ENCODE peak calls at places on chromosomes 3 and 15, in eight cellular contexts. One of them, this sample, is unnamed.
A peak's percentile ranks its signal among the peaks of the same experiment; 100 is the strongest.

GRCh38 chr3:168457973-168458539 is 362.3 kb upstream of the GOLIM4 start:
- DNase-seq in PC-3: peak; percentile 60
- DNase-seq in spleen: no peak
- DNase-seq in cardiac muscle cell: no peak
- DNase-seq in IMR-90: no peak
- DNase-seq in GM12878: no peak
- DNase-seq in vagina: no peak
- DNase-seq in heart left ventricle: no peak
- DNase-seq in this sample: no peak

GRCh38 chr3:30685267-30685667 is 78.9 kb downstream of the TGFBR2 start:
- DNase-seq in PC-3: no peak
- DNase-seq in spleen: no peak
- DNase-seq in cardiac muscle cell: peak; percentile 49
- DNase-seq in IMR-90: no peak
- DNase-seq in GM12878: no peak
- DNase-seq in vagina: no peak
- DNase-seq in heart left ventricle: no peak
- DNase-seq in this sample: no peak

GRCh38 chr3:10263549-10264363 is 15.5 kb downstream of the TATDN2 start:
- DNase-seq in PC-3: peak; percentile 56
- DNase-seq in spleen: peak; percentile 68
- DNase-seq in cardiac muscle cell: peak; percentile 62
- DNase-seq in IMR-90: peak; percentile 42
- DNase-seq in GM12878: no peak
- DNase-seq in vagina: no peak
- DNase-seq in heart left ventricle: no peak
- DNase-seq in this sample: no peak

GRCh38 chr3:69731080-69731479 is 8.2 kb upstream of the MITF start:
- DNase-seq in PC-3: no peak
- DNase-seq in spleen: no peak
- DNase-seq in cardiac muscle cell: no peak
- DNase-seq in IMR-90: no peak
- DNase-seq in GM12878: no peak
- DNase-seq in vagina: no peak
- DNase-seq in heart left ventricle: no peak
- DNase-seq in this sample: no peak

GRCh38 chr3:148600902-148601765 is 96.6 kb upstream of the AGTR1 start:
- DNase-seq in PC-3: peak; percentile 50
- DNase-seq in spleen: no peak
- DNase-seq in cardiac muscle cell: no peak
- DNase-seq in IMR-90: no peak
- DNase-seq in GM12878: no peak
- DNase-seq in vagina: no peak
- DNase-seq in heart left ventricle: no peak
- DNase-seq in this sample: no peak

GRCh38 chr3:171407746-171408145 is 52.5 kb downstream of the TNIK start:
- DNase-seq in PC-3: peak; percentile 87
- DNase-seq in spleen: no peak
- DNase-seq in cardiac muscle cell: peak; percentile 52
- DNase-seq in IMR-90: peak; percentile 90
- DNase-seq in GM12878: no peak
- DNase-seq in vagina: no peak
- DNase-seq in heart left ventricle: no peak
- DNase-seq in this sample: no peak

GRCh38 chr3:184262166-184262926 is 993 bp upstream of the CAMK2N2 start:
- DNase-seq in PC-3: no peak
- DNase-seq in spleen: no peak
- DNase-seq in cardiac muscle cell: no peak
- DNase-seq in IMR-90: peak; percentile 2
- DNase-seq in GM12878: no peak
- DNase-seq in vagina: no peak
- DNase-seq in heart left ventricle: no peak
- DNase-seq in this sample: no peak

GRCh38 chr15:84975871-84976351 is 5.7 kb upstream of the PDE8A start:
- DNase-seq in PC-3: no peak
- DNase-seq in spleen: no peak
- DNase-seq in cardiac muscle cell: no peak
- DNase-seq in IMR-90: no peak
- DNase-seq in GM12878: no peak
- DNase-seq in vagina: peak; percentile 80
- DNase-seq in heart left ventricle: no peak
- DNase-seq in this sample: no peak

GRCh38 chr15:78727561-78727960 is 83.7 kb downstream of the ADAMTS7 start:
- DNase-seq in PC-3: no peak
- DNase-seq in spleen: no peak
- DNase-seq in cardiac muscle cell: peak; percentile 20
- DNase-seq in IMR-90: no peak
- DNase-seq in GM12878: no peak
- DNase-seq in vagina: no peak
- DNase-seq in heart left ventricle: no peak
- DNase-seq in this sample: no peak

GRCh38 chr3:184186184-184186901 is at the start of gene ABCF3:
- DNase-seq in PC-3: peak; percentile 28
- DNase-seq in spleen: no peak
- DNase-seq in cardiac muscle cell: peak; percentile 63
- DNase-seq in IMR-90: peak; percentile 54
- DNase-seq in GM12878: no peak
- DNase-seq in vagina: peak; percentile 90
- DNase-seq in heart left ventricle: peak; percentile 57
- DNase-seq in this sample: no peak

GRCh38 chr3:44045476-44046275 is 196.0 kb upstream of the TOPAZ1 start:
- DNase-seq in PC-3: peak; percentile 12
- DNase-seq in spleen: peak; percentile 83
- DNase-seq in cardiac muscle cell: no peak
- DNase-seq in IMR-90: no peak
- DNase-seq in GM12878: peak; percentile 98
- DNase-seq in vagina: peak; percentile 52
- DNase-seq in heart left ventricle: no peak
- DNase-seq in this sample: no peak

GRCh38 chr15:90106522-90107117 is 4.4 kb upstream of the IDH2 start:
- DNase-seq in PC-3: peak; percentile 75
- DNase-seq in spleen: peak; percentile 43
- DNase-seq in cardiac muscle cell: peak; percentile 54
- DNase-seq in IMR-90: peak; percentile 45
- DNase-seq in GM12878: no peak
- DNase-seq in vagina: no peak
- DNase-seq in heart left ventricle: peak; percentile 74
- DNase-seq in this sample: peak; percentile 80

GRCh38 chr15:50884583-50884982 is 23.9 kb upstream of the AP4E1 start:
- DNase-seq in PC-3: peak; percentile 73
- DNase-seq in spleen: no peak
- DNase-seq in cardiac muscle cell: no peak
- DNase-seq in IMR-90: peak; percentile 61
- DNase-seq in GM12878: no peak
- DNase-seq in vagina: no peak
- DNase-seq in heart left ventricle: no peak
- DNase-seq in this sample: no peak

GRCh38 chr3:86794336-86795065 is 196.4 kb downstream of the VGLL3 start:
- DNase-seq in PC-3: no peak
- DNase-seq in spleen: no peak
- DNase-seq in cardiac muscle cell: peak; percentile 48
- DNase-seq in IMR-90: peak; percentile 59
- DNase-seq in GM12878: no peak
- DNase-seq in vagina: no peak
- DNase-seq in heart left ventricle: no peak
- DNase-seq in this sample: no peak

GRCh38 chr15:100596792-100597191 is 5.2 kb downstream of the LINS1 start:
- DNase-seq in PC-3: no peak
- DNase-seq in spleen: peak; percentile 80
- DNase-seq in cardiac muscle cell: peak; percentile 54
- DNase-seq in IMR-90: no peak
- DNase-seq in GM12878: peak; percentile 74
- DNase-seq in vagina: no peak
- DNase-seq in heart left ventricle: peak; percentile 24
- DNase-seq in this sample: peak; percentile 16

GRCh38 chr3:196317702-196318467 is at the start of gene DYNLT2B:
- DNase-seq in PC-3: peak; percentile 93
- DNase-seq in spleen: peak; percentile 98
- DNase-seq in cardiac muscle cell: peak; percentile 94
- DNase-seq in IMR-90: peak; percentile 84
- DNase-seq in GM12878: peak; percentile 67
- DNase-seq in vagina: no peak
- DNase-seq in heart left ventricle: peak; percentile 89
- DNase-seq in this sample: peak; percentile 86

DNA sequence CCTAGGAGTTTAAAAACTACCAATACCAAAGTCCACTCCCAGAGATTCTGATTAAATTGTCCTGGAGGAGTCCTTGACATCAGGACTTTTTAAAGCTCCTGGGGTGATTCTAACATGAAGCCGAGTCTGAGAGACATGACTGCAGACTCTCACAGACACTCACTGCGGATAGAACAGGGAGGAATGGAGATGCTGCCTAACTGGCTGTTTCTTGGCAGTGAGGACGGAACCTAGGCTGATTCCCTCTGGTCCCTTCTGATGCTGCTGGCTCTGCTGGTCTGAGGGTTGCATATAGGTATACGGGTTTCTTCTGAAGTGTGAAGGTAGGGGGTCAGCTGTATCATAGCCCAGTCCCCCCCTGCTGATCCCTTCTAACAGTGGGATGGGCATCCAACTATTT is 1.3 kb upstream of the HRG start:
- DNase-seq in PC-3: no peak
- DNase-seq in spleen: no peak
- DNase-seq in cardiac muscle cell: no peak
- DNase-seq in IMR-90: no peak
- DNase-seq in GM12878: no peak
- DNase-seq in vagina: no peak
- DNase-seq in heart left ventricle: no peak
- DNase-seq in this sample: no peak
- H3K27me3 ChIP-seq in PC-3: peaks cover 7% of the 10 kb centered on the region
- H3K27me3 ChIP-seq in spleen: peaks cover 11% of the 10 kb centered on the region
- H3K27me3 ChIP-seq in cardiac muscle cell: no peaks in the 10 kb centered on the region
- H3K27me3 ChIP-seq in IMR-90: peaks cover 18% of the 10 kb centered on the region
- H3K27me3 ChIP-seq in GM12878: peaks cover 2% of the 10 kb centered on the region
- H3K27me3 ChIP-seq in vagina: no peaks in the 10 kb centered on the region
- H3K27me3 ChIP-seq in heart left ventricle: no peaks in the 10 kb centered on the region
- H3K27me3 ChIP-seq in this sample: no peaks in the 10 kb centered on the region

GRCh38 chr3:124993462-124993861 is 58.9 kb upstream of the MUC13 start:
- DNase-seq in PC-3: no peak
- DNase-seq in spleen: no peak
- DNase-seq in cardiac muscle cell: peak; percentile 58
- DNase-seq in IMR-90: no peak
- DNase-seq in GM12878: no peak
- DNase-seq in vagina: no peak
- DNase-seq in heart left ventricle: peak; percentile 67
- DNase-seq in this sample: peak; percentile 64

GRCh38 chr3:124995460-124995994 is 60.3 kb downstream of the HEG1 start:
- DNase-seq in PC-3: peak; percentile 75
- DNase-seq in spleen: no peak
- DNase-seq in cardiac muscle cell: peak; percentile 61
- DNase-seq in IMR-90: peak; percentile 48
- DNase-seq in GM12878: peak; percentile 20
- DNase-seq in vagina: no peak
- DNase-seq in heart left ventricle: peak; percentile 48
- DNase-seq in this sample: peak; percentile 52

GRCh38 chr3:124986153-124987143 is 51.9 kb upstream of the MUC13 start:
- DNase-seq in PC-3: peak; percentile 89
- DNase-seq in spleen: no peak
- DNase-seq in cardiac muscle cell: peak; percentile 79
- DNase-seq in IMR-90: peak; percentile 96
- DNase-seq in GM12878: no peak
- DNase-seq in vagina: no peak
- DNase-seq in heart left ventricle: no peak
- DNase-seq in this sample: no peak

GRCh38 chr3:124997303-124998246 is 58.2 kb downstream of the HEG1 start:
- DNase-seq in PC-3: no peak
- DNase-seq in spleen: no peak
- DNase-seq in cardiac muscle cell: no peak
- DNase-seq in IMR-90: no peak
- DNase-seq in GM12878: no peak
- DNase-seq in vagina: no peak
- DNase-seq in heart left ventricle: no peak
- DNase-seq in this sample: no peak

DNA sequence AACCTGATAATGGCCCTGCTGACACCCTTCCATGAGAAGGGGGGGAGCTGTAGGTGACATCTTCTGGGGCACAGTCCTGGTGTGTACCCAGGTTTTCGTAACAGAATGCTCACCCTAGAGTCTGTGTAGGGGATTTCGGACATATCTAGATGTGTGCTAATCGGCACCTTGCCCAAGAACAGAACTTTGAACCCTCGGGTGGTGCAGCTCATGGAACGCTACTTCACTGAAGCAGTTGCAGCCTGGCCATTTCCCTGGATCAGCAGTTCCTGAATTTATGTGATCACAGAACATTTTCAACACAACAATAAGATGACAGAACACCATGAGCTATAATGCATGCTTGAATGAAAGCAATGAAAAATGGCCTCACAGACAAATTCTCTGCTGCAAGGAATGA is 57.5 kb upstream of the MUC13 start:
- DNase-seq in PC-3: no peak
- DNase-seq in spleen: no peak
- DNase-seq in cardiac muscle cell: no peak
- DNase-seq in IMR-90: no peak
- DNase-seq in GM12878: no peak
- DNase-seq in vagina: no peak
- DNase-seq in heart left ventricle: no peak
- DNase-seq in this sample: no peak
- H3K36me3 ChIP-seq in PC-3: no peaks in the 10 kb centered on the region
- H3K36me3 ChIP-seq in spleen: peaks cover 66% of the 10 kb centered on the region
- H3K36me3 ChIP-seq in cardiac muscle cell: peaks cover 28% of the 10 kb centered on the region
- H3K36me3 ChIP-seq in IMR-90: peaks cover 55% of the 10 kb centered on the region
- H3K36me3 ChIP-seq in GM12878: peaks cover 20% of the 10 kb centered on the region
- H3K36me3 ChIP-seq in vagina: no peaks in the 10 kb centered on the region
- H3K36me3 ChIP-seq in heart left ventricle: peaks cover 65% of the 10 kb centered on the region
- H3K36me3 ChIP-seq in this sample: peaks cover 2% of the 10 kb centered on the region

DNA sequence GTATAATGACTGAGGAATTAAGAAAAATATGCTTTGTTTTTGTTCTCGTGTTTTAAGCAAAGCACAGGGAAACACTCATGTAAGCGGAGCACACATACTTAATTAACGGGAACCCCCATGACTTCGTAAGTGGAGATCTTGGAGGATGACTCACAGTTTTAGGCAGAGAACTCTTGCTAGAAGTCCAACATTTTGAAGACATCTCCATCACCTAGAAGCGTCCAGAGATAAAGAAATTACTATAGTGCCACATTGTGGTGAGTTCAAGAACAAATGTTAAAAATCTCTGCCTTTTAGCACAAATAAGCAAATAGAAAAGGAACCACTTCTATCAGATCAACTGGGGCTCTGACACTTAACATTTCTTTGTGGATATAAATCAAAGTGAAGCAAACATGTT is 194.1 kb upstream of the ARHGEF26 start:
- DNase-seq in PC-3: peak; percentile 80
- DNase-seq in spleen: no peak
- DNase-seq in cardiac muscle cell: peak; percentile 83
- DNase-seq in IMR-90: peak; percentile 60
- DNase-seq in GM12878: peak; percentile 2
- DNase-seq in vagina: no peak
- DNase-seq in heart left ventricle: no peak
- DNase-seq in this sample: no peak
- TF ChIP-seq CTCF in PC-3: peak; percentile 65
- TF ChIP-seq CTCF in spleen: no peak
- TF ChIP-seq CTCF in cardiac muscle cell: peak; percentile 33
- TF ChIP-seq CTCF in IMR-90: peak; percentile 31
- TF ChIP-seq CTCF in GM12878: no peak
- TF ChIP-seq CTCF in vagina: peak; percentile 25
- TF ChIP-seq CTCF in heart left ventricle: peak; percentile 14
- TF ChIP-seq CTCF in this sample: no peak

DNA sequence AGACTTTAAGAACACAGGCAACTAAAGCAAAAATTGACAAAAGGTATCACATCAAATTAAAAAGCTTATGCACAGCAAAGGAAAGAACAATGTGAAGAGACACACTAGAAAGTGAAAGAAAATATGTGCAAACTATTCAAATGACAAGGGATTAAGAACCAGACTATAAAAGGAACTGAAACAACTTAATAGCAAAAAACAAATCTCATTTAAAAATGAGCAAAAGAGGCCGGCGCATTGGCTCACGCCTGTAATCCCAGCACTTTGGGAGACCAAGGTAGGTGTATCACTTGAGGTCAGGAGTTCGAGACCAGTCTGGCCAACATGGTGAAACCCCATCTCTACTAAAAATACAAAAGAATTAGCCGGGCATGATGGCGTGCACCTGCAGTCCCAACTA is 14.4 kb downstream of the NGLY1 start:
- DNase-seq in PC-3: no peak
- DNase-seq in spleen: no peak
- DNase-seq in cardiac muscle cell: no peak
- DNase-seq in IMR-90: no peak
- DNase-seq in GM12878: no peak
- DNase-seq in vagina: no peak
- DNase-seq in heart left ventricle: no peak
- DNase-seq in this sample: no peak
- H3K27me3 ChIP-seq in PC-3: no peaks in the 10 kb centered on the region
- H3K27me3 ChIP-seq in spleen: no peaks in the 10 kb centered on the region
- H3K27me3 ChIP-seq in cardiac muscle cell: no peaks in the 10 kb centered on the region
- H3K27me3 ChIP-seq in IMR-90: no peaks in the 10 kb centered on the region
- H3K27me3 ChIP-seq in GM12878: no peaks in the 10 kb centered on the region
- H3K27me3 ChIP-seq in vagina: no peaks in the 10 kb centered on the region
- H3K27me3 ChIP-seq in heart left ventricle: no peaks in the 10 kb centered on the region
- H3K27me3 ChIP-seq in this sample: no peaks in the 10 kb centered on the region

This sample was measured in heart right ventricle.